ENCODE peak calls at places on chromosomes 12 and 14, in six cellular contexts. W, J, L, H, Q and D are unnamed samples.

GRCh38 chr12:26277511-26278246 is 82.3 kb downstream of the SSPN start:
- DNase-seq in W (no peak), Q (peak; percentile 51), H (no peak), J (no peak), L (no peak), D (no peak)

GRCh38 chr14:58082011-58082410 is 70.0 kb downstream of the ARMH4 start:
- DNase-seq in J (no peak), W (no peak), H (no peak), L (no peak), Q (no peak), D (no peak)

GRCh38 chr12:29086325-29087271 is 62.5 kb upstream of the FAR2 start:
- DNase-seq in W (no peak), H (no peak), J (no peak), Q (no peak), L (no peak), D (no peak)

GRCh38 chr12:4251228-4251891 is 22.2 kb upstream of the CCND2 start:
- DNase-seq in H (no peak), L (no peak), W (no peak), J (no peak), Q (no peak), D (no peak)

GRCh38 chr12:16515666-16516065 is 90.3 kb downstream of the LMO3 start:
- DNase-seq in J (no peak), L (no peak), H (no peak), Q (peak; percentile 0), W (no peak), D (no peak)

GRCh38 chr12:71312767-71313375 is 126.7 kb upstream of the LGR5 start:
- DNase-seq in H (no peak), L (no peak), Q (no peak), W (no peak), J (no peak), D (no peak)

GRCh38 chr12:46266869-46267617 is 1.8 kb downstream of the SLC38A1 start:
- DNase-seq in L (no peak), J (no peak), W (peak; percentile 85), H (peak; percentile 54), Q (peak; percentile 74), D (peak; percentile 75)

GRCh38 chr12:92886131-92886530 is 43.0 kb downstream of the EEA1 start:
- DNase-seq in Q (no peak), L (no peak), W (no peak), J (no peak), H (no peak), D (no peak)

GRCh38 chr12:98606367-98606985 is 13.0 kb downstream of the SLC25A3 start:
- DNase-seq in Q (peak; percentile 58), H (no peak), L (no peak), W (no peak), J (no peak), D (no peak)

GRCh38 chr14:25868521-25869314 is 729.1 kb downstream of the NOVA1 start:
- DNase-seq in W (no peak), Q (no peak), J (no peak), H (no peak), L (no peak), D (no peak)

GRCh38 chr12:21731144-21731543 is 43.4 kb downstream of the KCNJ8 start:
- DNase-seq in W (no peak), L (no peak), J (no peak), H (no peak), Q (no peak), D (no peak)

GRCh38 chr14:95260537-95261440 is 58.9 kb downstream of the CLMN start:
- DNase-seq in H (no peak), Q (peak; percentile 17), L (no peak), W (no peak), J (no peak), D (no peak)

GRCh38 chr12:91523831-91524230 is 341.2 kb upstream of the DCN start:
- DNase-seq in J (no peak), Q (no peak), W (no peak), H (no peak), L (no peak), D (no peak)

GRCh38 chr14:69043007-69043444 is 63.9 kb upstream of the ACTN1 start:
- DNase-seq in J (no peak), W (no peak), H (peak; percentile 43), Q (peak; percentile 85), L (peak; percentile 47), D (peak; percentile 50)

GRCh38 chr12:62848418-62848817 is 86.5 kb downstream of the PPM1H start:
- DNase-seq in L (no peak), Q (no peak), J (no peak), H (no peak), W (no peak), D (no peak)

GRCh38 chr14:95527392-95528002 is 7.4 kb upstream of the GLRX5 start:
- DNase-seq in J (no peak), W (peak; percentile 83), H (peak; percentile 70), L (no peak), Q (peak; percentile 62), D (peak; percentile 85)

GRCh38 chr12:131816495-131816894 is 11.7 kb upstream of the MMP17 start:
- DNase-seq in Q (no peak), W (no peak), H (no peak), L (no peak), J (no peak), D (no peak)

GRCh38 chr12:57940915-57941164 is 527 bp upstream of the ATP23 start:
- DNase-seq in J (no peak), W (no peak), Q (no peak), H (no peak), L (no peak), D (no peak)

GRCh38 chr14:67738740-67739504 is 37.2 kb downstream of the RDH12 start:
- DNase-seq in L (peak; percentile 14), J (peak; percentile 61), W (peak; percentile 76), Q (peak; percentile 89), H (no peak), D (peak; percentile 55)

GRCh38 chr12:51631591-51631990 is 40.6 kb downstream of the SCN8A start:
- DNase-seq in J (peak; percentile 26), Q (no peak), W (no peak), L (no peak), H (no peak), D (no peak)

GRCh38 chr12:32897688-32898573 is 1.4 kb upstream of the PKP2 start:
- DNase-seq in J (no peak), H (no peak), Q (no peak), W (no peak), L (no peak), D (peak; percentile 49)

GRCh38 chr12:10607885-10608458 is 5.4 kb downstream of the MAGOHB start:
- DNase-seq in L (no peak), W (no peak), J (no peak), Q (peak; percentile 31), H (no peak), D (no peak)
- TF ChIP-seq CTCF in L (no peak), W (no peak), J (no peak), Q (peak; percentile 15), H (no peak), D (no peak)

DNA sequence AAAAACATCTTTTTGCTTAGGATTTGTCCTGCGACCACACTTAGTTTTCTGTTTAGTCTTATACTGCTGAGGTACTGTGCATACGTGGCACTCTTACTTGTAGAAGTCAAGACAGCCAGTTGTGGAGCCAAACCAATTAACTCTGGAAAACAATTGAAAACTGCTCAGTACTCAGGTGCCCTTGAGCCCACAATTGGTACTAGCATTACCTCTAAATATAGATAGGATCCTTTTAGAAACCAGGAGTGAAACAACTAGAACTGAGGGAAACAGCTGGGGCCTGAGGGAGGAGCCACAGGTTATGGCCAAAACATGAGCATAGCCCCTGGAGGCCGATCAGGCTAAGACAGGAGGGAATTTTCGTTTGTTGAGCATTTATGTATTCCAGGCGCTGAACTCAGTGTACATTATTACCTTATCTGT is 2.5 kb downstream of the SPATS2 start:
- DNase-seq in W (peak; percentile 63), J (no peak), H (no peak), L (no peak), Q (peak; percentile 62), D (no peak)
- TF ChIP-seq CTCF in W (peak; percentile 42), J (peak; percentile 44), H (no peak), L (peak; percentile 14), Q (peak; percentile 24), D (no peak)

DNA sequence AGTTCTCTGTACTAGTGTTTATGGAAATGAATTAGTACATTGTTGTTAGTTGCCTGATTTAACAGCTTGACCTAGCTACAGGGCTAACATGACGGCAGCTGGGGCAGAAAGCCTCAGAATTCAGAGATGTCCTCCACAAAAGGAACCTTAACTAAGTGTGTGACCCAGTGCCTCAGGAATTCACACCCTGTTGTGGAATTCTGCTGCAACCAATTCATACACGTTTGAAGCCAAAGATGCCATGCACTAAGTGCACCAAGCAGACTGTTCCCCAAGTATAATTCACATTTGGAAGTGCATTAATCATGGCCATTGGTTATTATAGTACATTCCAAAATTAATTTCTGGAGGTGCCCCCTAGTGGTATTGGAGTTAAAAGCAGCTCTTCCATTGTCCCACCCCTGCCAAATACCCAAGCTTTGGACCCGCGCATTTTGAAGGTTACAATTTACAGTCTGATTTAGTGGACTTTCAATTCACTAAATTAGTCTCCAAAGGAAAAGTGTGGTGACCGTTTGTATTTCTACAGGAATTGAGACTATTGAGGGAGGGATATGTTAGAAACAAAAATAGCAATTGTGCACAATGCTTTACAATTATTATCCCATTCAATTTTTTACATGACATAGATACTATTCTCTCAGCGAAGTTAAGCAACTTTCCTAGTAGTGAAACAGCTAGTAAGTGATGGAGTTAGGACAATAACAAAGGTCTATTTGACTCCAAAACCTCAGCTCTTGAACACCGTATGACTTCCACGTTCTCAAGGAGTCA is 85.9 kb downstream of the PAX9 start:
- DNase-seq in L (no peak), W (no peak), J (no peak), Q (peak; percentile 11), H (no peak), D (no peak)
- TF ChIP-seq CTCF in L (peak; percentile 6), W (no peak), J (peak; percentile 59), Q (peak; percentile 56), H (no peak), D (no peak)

DNA sequence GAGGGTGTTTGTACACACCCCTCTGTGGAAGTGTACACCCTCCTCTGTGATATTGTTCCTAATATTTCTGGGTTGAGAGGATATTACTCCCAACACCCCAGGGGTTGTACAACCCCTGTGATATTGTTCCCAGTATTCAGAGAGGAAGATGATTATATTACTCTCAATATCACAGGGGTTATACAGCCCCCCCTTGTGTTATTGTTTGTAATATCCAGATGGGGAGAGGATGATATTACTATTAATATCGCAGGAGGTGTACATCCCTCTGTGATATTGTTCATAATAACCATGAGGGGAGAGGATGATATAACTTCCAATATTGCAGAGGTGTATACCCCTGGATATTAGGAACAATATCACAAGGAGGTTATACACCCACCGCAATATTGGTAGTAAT is 566.1 kb upstream of the MIS18BP1 start:
- DNase-seq in J (no peak), L (no peak), H (no peak), Q (no peak), W (no peak), D (no peak)
- TF ChIP-seq CTCF in J (no peak), L (no peak), H (no peak), Q (no peak), W (no peak), D (no peak)

GRCh38 chr14:37470251-37470650 is 124.8 kb downstream of the FOXA1 start:
- DNase-seq in H (no peak), Q (no peak), L (no peak), J (no peak), W (no peak), D (no peak)
- TF ChIP-seq CTCF in H (no peak), Q (no peak), L (no peak), J (no peak), W (no peak), D (no peak)